ENCODE peak calls at places on chromosomes 5 and 9, in six cellular contexts. I is OCI-M1; W is effector CD4-positive, alpha-beta T cell; H is AG08396; P is IMR-90; V is SK-N-DZ. K is an unnamed sample.

GRCh38 chr9:131281119-131281965 is 5.0 kb upstream of the FAM78A start:
- DNase-seq in I (no peak), W (no peak), H (no peak), P (no peak), V (no peak), K (no peak)

GRCh38 chr9:88949961-88950340 is 41.3 kb upstream of the S1PR3 start:
- DNase-seq in I (no peak), W (no peak), H (no peak), P (peak), V (no peak), K (no peak)

GRCh38 chr5:136080113-136080482 is 51.3 kb downstream of the TGFBI start:
- DNase-seq in I (peak), W (no peak), H (no peak), P (no peak), V (no peak), K (no peak)

GRCh38 chr5:56814361-56814962 is 887 bp upstream of the MAP3K1 start:
- DNase-seq in I (no peak), W (peak), H (no peak), P (no peak), V (no peak), K (peak)

GRCh38 chr5:167785896-167786295 is 505.5 kb upstream of the WWC1 start:
- DNase-seq in I (no peak), W (no peak), H (no peak), P (no peak), V (no peak), K (no peak)

GRCh38 chr9:137987244-137988030 is 109.9 kb downstream of the CACNA1B start:
- DNase-seq in I (no peak), W (no peak), H (no peak), P (no peak), V (no peak), K (no peak)

GRCh38 chr5:72556351-72557146 is 49.3 kb upstream of the ZNF366 start:
- DNase-seq in I (no peak), W (no peak), H (peak), P (peak), V (no peak), K (peak)

GRCh38 chr5:42756630-42757601 is at the start of gene CCDC152:
- DNase-seq in I (peak), W (peak), H (no peak), P (peak), V (peak), K (no peak)

GRCh38 chr5:94276056-94276455 is 342.3 kb downstream of the KIAA0825 start:
- DNase-seq in I (no peak), W (no peak), H (no peak), P (no peak), V (no peak), K (no peak)

GRCh38 chr5:128426090-128426534 is 111.9 kb downstream of the FBN2 start:
- DNase-seq in I (no peak), W (no peak), H (no peak), P (no peak), V (no peak), K (no peak)

GRCh38 chr5:16456103-16456832 is 9.3 kb downstream of the ZNF622 start:
- DNase-seq in I (peak), W (peak), H (peak), P (peak), V (peak), K (no peak)

GRCh38 chr9:98603821-98604383 is 104.8 kb downstream of the GABBR2 start:
- DNase-seq in I (no peak), W (no peak), H (no peak), P (peak), V (no peak), K (no peak)

GRCh38 chr9:109745335-109746283 is 34.4 kb upstream of the PALM2AKAP2 start:
- DNase-seq in I (no peak), W (no peak), H (peak), P (peak), V (no peak), K (peak)

GRCh38 chr5:79552984-79553383 is 39.0 kb upstream of the HOMER1 start:
- DNase-seq in I (no peak), W (no peak), H (no peak), P (peak), V (peak), K (no peak)

GRCh38 chr5:139831624-139832023 is 36.0 kb downstream of the PSD2 start:
- DNase-seq in I (no peak), W (no peak), H (no peak), P (no peak), V (no peak), K (no peak)